ENCODE peak calls at places on chromosomes 6 and 20, in five cellular contexts. One of them, this sample, is unnamed.

GRCh38 chr6:487956-488355 is 96.4 kb downstream of the IRF4 start:
- DNase-seq in NCI-H2171: no peak
- DNase-seq in T-cell: no peak
- DNase-seq in Peyer's patch: no peak
- DNase-seq in NCI-H460: no peak
- DNase-seq in this sample: no peak

GRCh38 chr6:42845327-42845694 is 34.1 kb upstream of the RPL7L1 start:
- DNase-seq in NCI-H2171: no peak
- DNase-seq in T-cell: no peak
- DNase-seq in Peyer's patch: peak; percentile 53
- DNase-seq in NCI-H460: no peak
- DNase-seq in this sample: no peak

GRCh38 chr6:87199787-87200186 is 44.4 kb downstream of the ZNF292 start:
- DNase-seq in NCI-H2171: no peak
- DNase-seq in T-cell: no peak
- DNase-seq in Peyer's patch: no peak
- DNase-seq in NCI-H460: no peak
- DNase-seq in this sample: no peak

GRCh38 chr20:4794846-4795245 is 73.1 kb downstream of the PRND start:
- DNase-seq in NCI-H2171: no peak
- DNase-seq in T-cell: no peak
- DNase-seq in Peyer's patch: no peak
- DNase-seq in NCI-H460: no peak
- DNase-seq in this sample: no peak

GRCh38 chr20:52953020-52953419 is 19.1 kb upstream of the TSHZ2 start:
- DNase-seq in NCI-H2171: no peak
- DNase-seq in T-cell: no peak
- DNase-seq in Peyer's patch: no peak
- DNase-seq in NCI-H460: no peak
- DNase-seq in this sample: no peak

GRCh38 chr6:158849899-158850806 is 31.0 kb upstream of the EZR start:
- DNase-seq in NCI-H2171: no peak
- DNase-seq in T-cell: peak; percentile 58
- DNase-seq in Peyer's patch: no peak
- DNase-seq in NCI-H460: peak; percentile 94
- DNase-seq in this sample: no peak

GRCh38 chr20:34710861-34711574 is 6.9 kb downstream of the TP53INP2 start:
- DNase-seq in NCI-H2171: no peak
- DNase-seq in T-cell: no peak
- DNase-seq in Peyer's patch: no peak
- DNase-seq in NCI-H460: no peak
- DNase-seq in this sample: no peak

GRCh38 chr6:45795678-45796077 is 220.0 kb downstream of the CLIC5 start:
- DNase-seq in NCI-H2171: no peak
- DNase-seq in T-cell: no peak
- DNase-seq in Peyer's patch: no peak
- DNase-seq in NCI-H460: no peak
- DNase-seq in this sample: no peak

GRCh38 chr20:23145281-23145700 is 59.2 kb upstream of the CD93 start:
- DNase-seq in NCI-H2171: no peak
- DNase-seq in T-cell: no peak
- DNase-seq in Peyer's patch: no peak
- DNase-seq in NCI-H460: peak; percentile 73
- DNase-seq in this sample: no peak

GRCh38 chr20:19780261-19780660 is 22.2 kb downstream of the RIN2 start:
- DNase-seq in NCI-H2171: no peak
- DNase-seq in T-cell: no peak
- DNase-seq in Peyer's patch: no peak
- DNase-seq in NCI-H460: no peak
- DNase-seq in this sample: peak; percentile 58

GRCh38 chr6:16822975-16823374 is 61.7 kb upstream of the ATXN1 start:
- DNase-seq in NCI-H2171: no peak
- DNase-seq in T-cell: no peak
- DNase-seq in Peyer's patch: no peak
- DNase-seq in NCI-H460: no peak
- DNase-seq in this sample: no peak

GRCh38 chr6:32825966-32826365 is 9.2 kb upstream of the HLA-DOB start:
- DNase-seq in NCI-H2171: no peak
- DNase-seq in T-cell: no peak
- DNase-seq in Peyer's patch: no peak
- DNase-seq in NCI-H460: peak; percentile 73
- DNase-seq in this sample: no peak

GRCh38 chr20:47860049-47860830 is 75.0 kb upstream of the SULF2 start:
- DNase-seq in NCI-H2171: no peak
- DNase-seq in T-cell: no peak
- DNase-seq in Peyer's patch: no peak
- DNase-seq in NCI-H460: no peak
- DNase-seq in this sample: no peak

GRCh38 chr6:5986847-5987246 is 19.9 kb downstream of the NRN1 start:
- DNase-seq in NCI-H2171: no peak
- DNase-seq in T-cell: no peak
- DNase-seq in Peyer's patch: no peak
- DNase-seq in NCI-H460: no peak
- DNase-seq in this sample: no peak

GRCh38 chr6:17600527-17601388 is 656 bp downstream of the FAM8A1 start:
- DNase-seq in NCI-H2171: peak; percentile 26
- DNase-seq in T-cell: peak; percentile 22
- DNase-seq in Peyer's patch: peak; percentile 73
- DNase-seq in NCI-H460: no peak
- DNase-seq in this sample: no peak

GRCh38 chr20:50409495-50409894 is 100.7 kb upstream of the PTPN1 start:
- DNase-seq in NCI-H2171: no peak
- DNase-seq in T-cell: no peak
- DNase-seq in Peyer's patch: no peak
- DNase-seq in NCI-H460: no peak
- DNase-seq in this sample: no peak

GRCh38 chr6:125924169-125924568 is 32.4 kb upstream of the HINT3 start:
- DNase-seq in NCI-H2171: no peak
- DNase-seq in T-cell: no peak
- DNase-seq in Peyer's patch: no peak
- DNase-seq in NCI-H460: peak; percentile 72
- DNase-seq in this sample: no peak

GRCh38 chr6:134257516-134257915 is 60.4 kb downstream of the SGK1 start:
- DNase-seq in NCI-H2171: no peak
- DNase-seq in T-cell: no peak
- DNase-seq in Peyer's patch: no peak
- DNase-seq in NCI-H460: no peak
- DNase-seq in this sample: no peak

GRCh38 chr6:20168668-20169633 is 43.3 kb downstream of the MBOAT1 start:
- DNase-seq in NCI-H2171: no peak
- DNase-seq in T-cell: no peak
- DNase-seq in Peyer's patch: no peak
- DNase-seq in NCI-H460: no peak
- DNase-seq in this sample: no peak

GRCh38 chr6:46882622-46883021 is 39.1 kb downstream of the ADGRF5 start:
- DNase-seq in NCI-H2171: peak; percentile 2
- DNase-seq in T-cell: no peak
- DNase-seq in Peyer's patch: no peak
- DNase-seq in NCI-H460: no peak
- DNase-seq in this sample: no peak

GRCh38 chr20:54624701-54625472 is 149.5 kb downstream of the DOK5 start:
- DNase-seq in NCI-H2171: peak; percentile 96
- DNase-seq in T-cell: no peak
- DNase-seq in Peyer's patch: no peak
- DNase-seq in NCI-H460: no peak
- DNase-seq in this sample: peak; percentile 78

GRCh38 chr6:127053032-127053908 is 65.2 kb upstream of the RSPO3 start:
- DNase-seq in NCI-H2171: no peak
- DNase-seq in T-cell: no peak
- DNase-seq in Peyer's patch: no peak
- DNase-seq in NCI-H460: no peak
- DNase-seq in this sample: no peak

GRCh38 chr6:26327450-26328264 is 37.3 kb upstream of the BTN3A2 start:
- DNase-seq in NCI-H2171: peak; percentile 42
- DNase-seq in T-cell: no peak
- DNase-seq in Peyer's patch: peak; percentile 56
- DNase-seq in NCI-H460: peak; percentile 81
- DNase-seq in this sample: peak; percentile 88

GRCh38 chr6:141153563-141153962 is 979.2 kb upstream of the GJE1 start:
- DNase-seq in NCI-H2171: no peak
- DNase-seq in T-cell: no peak
- DNase-seq in Peyer's patch: no peak
- DNase-seq in NCI-H460: no peak
- DNase-seq in this sample: no peak

GRCh38 chr6:75501756-75502155 is 8.2 kb upstream of the FILIP1 start:
- DNase-seq in NCI-H2171: no peak
- DNase-seq in T-cell: no peak
- DNase-seq in Peyer's patch: no peak
- DNase-seq in NCI-H460: no peak
- DNase-seq in this sample: no peak

GRCh38 chr6:69680302-69680701 is 116.5 kb downstream of the LMBRD1 start:
- DNase-seq in NCI-H2171: no peak
- DNase-seq in T-cell: no peak
- DNase-seq in Peyer's patch: no peak
- DNase-seq in NCI-H460: no peak
- DNase-seq in this sample: no peak

GRCh38 chr6:119322715-119323350 is 26.7 kb downstream of the MAN1A1 start:
- DNase-seq in NCI-H2171: no peak
- DNase-seq in T-cell: peak; percentile 53
- DNase-seq in Peyer's patch: no peak
- DNase-seq in NCI-H460: no peak
- DNase-seq in this sample: no peak

This sample was measured in NCI-H1694.